ENCODE peak calls at places on chromosomes 3 and 15, in seven cellular contexts. D, G, M, B, L, U and I are unnamed samples.

GRCh38 chr3:120093119-120093922 is 926 bp downstream of the GSK3B start:
- DNase-seq in D (peak; percentile 21), G (peak; percentile 15), M (peak; percentile 85), B (no peak), L (no peak), U (no peak), I (no peak)

GRCh38 chr3:193297421-193297820 is 56.4 kb downstream of the PLAAT1 start:
- DNase-seq in D (no peak), G (no peak), M (peak; percentile 87), B (no peak), L (no peak), U (no peak), I (no peak)

GRCh38 chr15:24848050-24848449 is 106.7 kb upstream of the SNRPN start:
- DNase-seq in D (no peak), G (no peak), M (no peak), B (peak; percentile 20), L (peak; percentile 12), U (peak; percentile 64), I (no peak)

GRCh38 chr3:173529062-173529711 is 131.6 kb downstream of the NLGN1 start:
- DNase-seq in D (no peak), G (no peak), M (peak; percentile 15), B (peak; percentile 34), L (no peak), U (peak; percentile 11), I (no peak)

GRCh38 chr3:162487138-162487537 is 990.5 kb downstream of the OTOL1 start:
- DNase-seq in D (no peak), G (no peak), M (no peak), B (no peak), L (no peak), U (no peak), I (no peak)

GRCh38 chr15:89171136-89172072 is 50.0 kb downstream of the RLBP1 start:
- DNase-seq in D (peak; percentile 14), G (peak; percentile 9), M (peak; percentile 47), B (peak; percentile 62), L (peak; percentile 61), U (peak; percentile 50), I (peak; percentile 4)

GRCh38 chr3:166986000-166986399 is 394.1 kb downstream of the ZBBX start:
- DNase-seq in D (no peak), G (no peak), M (peak; percentile 61), B (no peak), L (no peak), U (no peak), I (no peak)

GRCh38 chr3:30193625-30194044 is 412.8 kb upstream of the TGFBR2 start:
- DNase-seq in D (no peak), G (no peak), M (no peak), B (no peak), L (no peak), U (no peak), I (no peak)

GRCh38 chr3:169627073-169627472 is 36.4 kb downstream of the MECOM start:
- DNase-seq in D (no peak), G (no peak), M (no peak), B (no peak), L (no peak), U (peak; percentile 83), I (peak; percentile 45)

GRCh38 chr3:184691397-184692131 is 20.3 kb downstream of the MAGEF1 start:
- DNase-seq in D (no peak), G (no peak), M (no peak), B (no peak), L (no peak), U (no peak), I (no peak)